ENCODE peak calls at places on chromosome 9, in nine cellular contexts. L is H9, O is cardiac fibroblast, I is BE2C, D is nephron progenitor cell, K is OCI-LY7, H is brain microvascular endothelial cell, U is GM12865, W is spleen. N is an unnamed sample.

GRCh38 chr9:13721481-13722235 is 442.2 kb upstream of the MPDZ start:
- DNase-seq in L (no peak), O (peak), I (no peak), D (no peak), K (no peak), H (no peak), U (no peak), W (no peak), N (no peak)

GRCh38 chr9:101375546-101375945 is 9.3 kb downstream of the BAAT start:
- DNase-seq in L (peak), O (no peak), I (no peak), D (no peak), K (no peak), H (no peak), U (no peak), W (no peak), N (no peak)

GRCh38 chr9:122119721-122120120 is 26.6 kb upstream of the TTLL11 start:
- DNase-seq in L (no peak), O (no peak), I (no peak), D (no peak), K (no peak), H (no peak), U (no peak), W (no peak), N (no peak)

GRCh38 chr9:16119261-16119660 is 566.4 kb downstream of the CCDC171 start:
- DNase-seq in L (no peak), O (peak), I (no peak), D (no peak), K (no peak), H (peak), U (no peak), W (no peak), N (no peak)

GRCh38 chr9:114037249-114037648 is 40.9 kb downstream of the AMBP start:
- DNase-seq in L (no peak), O (no peak), I (no peak), D (no peak), K (no peak), H (no peak), U (no peak), W (peak), N (no peak)

GRCh38 chr9:135174269-135174668 is 86.8 kb downstream of the OLFM1 start:
- DNase-seq in L (no peak), O (no peak), I (no peak), D (no peak), K (no peak), H (no peak), U (no peak), W (no peak), N (no peak)

GRCh38 chr9:114906922-114907571 is 23.3 kb downstream of the TNFSF8 start:
- DNase-seq in L (peak), O (peak), I (no peak), D (peak), K (no peak), H (no peak), U (peak), W (no peak), N (peak)

GRCh38 chr9:134684375-134684723 is 42.7 kb downstream of the COL5A1 start:
- DNase-seq in L (no peak), O (no peak), I (no peak), D (no peak), K (no peak), H (no peak), U (no peak), W (no peak), N (no peak)

GRCh38 chr9:105608685-105609598 is 51.0 kb downstream of the FKTN start:
- DNase-seq in L (no peak), O (peak), I (no peak), D (no peak), K (peak), H (peak), U (peak), W (no peak), N (peak)

GRCh38 chr9:14315754-14316573 is 2.0 kb upstream of the NFIB start:
- DNase-seq in L (peak), O (peak), I (peak), D (peak), K (no peak), H (peak), U (no peak), W (no peak), N (peak)

GRCh38 chr9:131277673-131278420 is 1.5 kb upstream of the FAM78A start:
- DNase-seq in L (peak), O (peak), I (peak), D (peak), K (peak), H (peak), U (peak), W (peak), N (peak)

GRCh38 chr9:20353931-20354652 is 268.2 kb downstream of the MLLT3 start:
- DNase-seq in L (no peak), O (peak), I (no peak), D (no peak), K (no peak), H (no peak), U (peak), W (no peak), N (no peak)

GRCh38 chr9:10366171-10366779 is 246.5 kb downstream of the PTPRD start:
- DNase-seq in L (no peak), O (peak), I (no peak), D (peak), K (peak), H (peak), U (peak), W (no peak), N (peak)
- TF ChIP-seq CTCF in L (peak), O (peak), I (peak), D (peak), K (peak), H (peak), U (peak), W (peak), N (peak)

DNA sequence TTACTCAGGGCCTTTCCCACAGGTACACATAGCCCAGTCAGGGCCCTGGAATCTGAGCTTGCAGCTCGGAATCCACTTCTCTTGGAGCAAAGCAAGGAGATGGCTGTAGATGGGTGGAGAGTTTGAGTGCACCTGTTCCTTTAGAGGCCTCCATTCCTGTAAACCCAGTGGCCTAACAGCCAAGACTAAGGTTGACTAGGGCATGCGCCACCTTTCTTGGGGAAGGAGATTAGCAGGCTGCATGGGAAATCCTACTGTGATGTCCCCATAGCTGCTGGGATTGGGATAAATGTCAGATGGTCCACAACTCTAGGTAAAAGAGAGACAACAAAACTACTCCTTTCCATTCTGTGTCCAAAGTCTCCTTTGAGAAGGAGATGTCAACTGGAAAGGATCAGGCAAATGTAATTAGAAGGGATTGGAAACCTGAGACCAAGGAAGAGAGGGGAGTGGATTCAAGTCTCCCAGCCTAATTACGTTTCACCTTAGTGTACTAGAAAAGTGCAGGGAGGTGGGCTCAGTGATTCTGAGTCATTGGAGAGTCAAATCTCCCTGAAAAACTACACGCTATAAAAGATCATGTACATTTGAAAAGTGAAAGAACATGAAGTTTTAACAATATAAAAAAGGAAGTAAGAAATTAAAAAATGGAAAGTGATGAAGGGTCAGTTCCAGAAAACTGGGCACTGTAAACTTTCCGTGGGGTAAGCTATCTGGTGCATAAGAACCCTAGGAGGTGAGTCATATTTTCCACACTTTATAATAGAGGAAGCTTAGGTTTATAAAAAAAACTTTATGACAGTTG is 104.2 kb downstream of the SEC61B start:
- DNase-seq in L (peak), O (peak), I (no peak), D (no peak), K (no peak), H (no peak), U (no peak), W (no peak), N (no peak)
- TF ChIP-seq CTCF in L (peak), O (no peak), I (no peak), D (no peak), K (peak), H (no peak), U (no peak), W (no peak), N (no peak)

GRCh38 chr9:1429328-1429727 is 379.2 kb downstream of the DMRT2 start:
- DNase-seq in L (no peak), O (no peak), I (no peak), D (peak), K (no peak), H (no peak), U (peak), W (no peak), N (peak)

GRCh38 chr9:1434082-1434481 is 383.9 kb downstream of the DMRT2 start:
- DNase-seq in L (no peak), O (no peak), I (no peak), D (no peak), K (no peak), H (no peak), U (no peak), W (no peak), N (no peak)
- TF ChIP-seq CTCF in L (peak), O (no peak), I (no peak), D (peak), K (peak), H (peak), U (no peak), W (no peak), N (no peak)

GRCh38 chr9:107290619-107291018 is 7.5 kb downstream of the RAD23B start:
- DNase-seq in L (no peak), O (no peak), I (no peak), D (no peak), K (no peak), H (no peak), U (no peak), W (no peak), N (no peak)
- TF ChIP-seq CTCF in L (no peak), O (no peak), I (no peak), D (no peak), K (no peak), H (no peak), U (no peak), W (no peak), N (no peak)

GRCh38 chr9:70959366-70959765 is 162.1 kb downstream of the TRPM3 start:
- DNase-seq in L (no peak), O (no peak), I (no peak), D (no peak), K (no peak), H (no peak), U (no peak), W (no peak), N (no peak)
- TF ChIP-seq CTCF in L (no peak), O (no peak), I (no peak), D (no peak), K (no peak), H (no peak), U (no peak), W (no peak), N (no peak)

GRCh38 chr9:129875181-129875611 is 39.9 kb downstream of the USP20 start:
- DNase-seq in L (peak), O (no peak), I (no peak), D (no peak), K (no peak), H (no peak), U (no peak), W (no peak), N (no peak)
- TF ChIP-seq CTCF in L (peak), O (peak), I (peak), D (peak), K (peak), H (peak), U (peak), W (no peak), N (peak)

GRCh38 chr9:124206391-124206790 is 51.4 kb upstream of the NEK6 start:
- DNase-seq in L (no peak), O (no peak), I (no peak), D (no peak), K (peak), H (no peak), U (no peak), W (no peak), N (no peak)

GRCh38 chr9:124209774-124210173 is 48.0 kb upstream of the NEK6 start:
- DNase-seq in L (no peak), O (no peak), I (no peak), D (no peak), K (no peak), H (no peak), U (no peak), W (no peak), N (no peak)

GRCh38 chr9:124208571-124208970 is 49.2 kb upstream of the NEK6 start:
- DNase-seq in L (no peak), O (no peak), I (no peak), D (no peak), K (no peak), H (no peak), U (peak), W (no peak), N (no peak)

GRCh38 chr9:124210697-124211096 is 47.1 kb upstream of the NEK6 start:
- DNase-seq in L (no peak), O (peak), I (no peak), D (no peak), K (no peak), H (no peak), U (peak), W (no peak), N (peak)

DNA sequence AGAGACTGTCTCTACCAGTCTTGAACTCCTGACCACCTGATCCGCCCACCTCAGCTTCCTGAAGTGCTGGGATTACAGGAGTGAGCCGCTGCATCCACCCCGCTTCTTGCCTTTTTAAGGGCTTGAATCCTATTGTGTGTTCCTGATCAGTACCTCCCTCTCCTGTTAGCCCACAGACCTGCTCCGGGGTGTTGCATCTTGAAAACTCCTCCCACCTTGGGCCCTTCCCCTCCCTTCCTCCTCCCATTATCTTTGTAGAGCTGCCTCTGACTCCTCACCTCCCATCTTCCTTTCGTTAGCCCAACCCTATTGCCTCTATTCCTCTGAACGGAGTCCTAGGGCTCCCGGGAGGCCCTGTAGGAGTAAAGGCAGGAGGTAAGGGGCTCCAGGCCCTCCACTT is 48.5 kb upstream of the NEK6 start:
- DNase-seq in L (peak), O (no peak), I (no peak), D (no peak), K (no peak), H (no peak), U (peak), W (no peak), N (no peak)
- TF ChIP-seq CTCF in L (peak), O (no peak), I (no peak), D (no peak), K (no peak), H (no peak), U (no peak), W (no peak), N (no peak)

DNA sequence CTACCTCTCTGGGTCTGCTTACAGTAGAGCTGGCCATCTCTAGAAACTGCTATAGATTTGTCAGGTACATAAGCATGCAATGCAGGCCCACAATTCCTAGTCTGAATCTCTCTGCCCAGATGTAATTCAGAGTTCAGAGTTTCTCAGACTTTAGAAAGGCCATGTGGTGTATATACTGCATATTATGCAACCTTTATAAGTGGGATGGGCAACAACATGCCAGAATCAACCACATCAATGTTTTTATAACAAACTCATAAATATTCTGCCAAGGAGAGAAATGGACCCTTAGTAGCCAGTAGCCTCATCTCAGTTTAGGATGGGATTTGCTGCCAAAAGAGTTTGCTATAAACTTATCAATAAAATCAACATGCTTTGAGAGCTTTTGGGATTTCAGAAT is 78.8 kb downstream of the SLC1A1 start:
- DNase-seq in L (no peak), O (no peak), I (no peak), D (no peak), K (no peak), H (no peak), U (no peak), W (no peak), N (no peak)
- TF ChIP-seq CTCF in L (no peak), O (no peak), I (no peak), D (no peak), K (no peak), H (no peak), U (no peak), W (no peak), N (no peak)

GRCh38 chr9:123365287-123365880 is 9.4 kb downstream of the CRB2 start:
- DNase-seq in L (peak), O (no peak), I (no peak), D (no peak), K (no peak), H (no peak), U (no peak), W (no peak), N (no peak)
- TF ChIP-seq CTCF in L (peak), O (peak), I (peak), D (no peak), K (peak), H (peak), U (peak), W (no peak), N (peak)

GRCh38 chr9:89604463-89605180 is at the start of gene GADD45G:
- DNase-seq in L (peak), O (peak), I (peak), D (peak), K (no peak), H (peak), U (peak), W (peak), N (peak)
- TF ChIP-seq CTCF in L (no peak), O (no peak), I (no peak), D (no peak), K (no peak), H (no peak), U (no peak), W (no peak), N (no peak)

N was measured in GM13977.